ENCODE peak calls at places on chromosomes 12 and 14, in four cellular contexts. One of them, this sample, is unnamed. For H3K4me1, the result is how much of the 10 kb centered on the place peaks cover.

GRCh38 chr12:27551172-27551840 is 27.3 kb downstream of the PPFIBP1 start:
- DNase-seq in spleen: no peak
- DNase-seq in psoas muscle: no peak
- DNase-seq in heart right ventricle: no peak
- DNase-seq in this sample: no peak

GRCh38 chr12:78534311-78534710 is 330.3 kb upstream of the SYT1 start:
- DNase-seq in heart right ventricle: no peak
- DNase-seq in spleen: no peak
- DNase-seq in psoas muscle: no peak
- DNase-seq in this sample: no peak

GRCh38 chr14:51849095-51849494 is 11.3 kb upstream of the GNG2 start:
- DNase-seq in psoas muscle: no peak
- DNase-seq in heart right ventricle: no peak
- DNase-seq in spleen: no peak
- DNase-seq in this sample: no peak

GRCh38 chr14:59455411-59455810 is 9.8 kb downstream of the GPR135 start:
- DNase-seq in psoas muscle: no peak
- DNase-seq in heart right ventricle: no peak
- DNase-seq in spleen: no peak
- DNase-seq in this sample: peak

GRCh38 chr14:55968741-55969140 is 149.5 kb upstream of the PELI2 start:
- DNase-seq in psoas muscle: no peak
- DNase-seq in heart right ventricle: no peak
- DNase-seq in spleen: no peak
- DNase-seq in this sample: peak

GRCh38 chr12:64688715-64689114 is 70.5 kb downstream of the GNS start:
- DNase-seq in psoas muscle: no peak
- DNase-seq in spleen: no peak
- DNase-seq in heart right ventricle: no peak
- DNase-seq in this sample: no peak

GRCh38 chr14:92456215-92457017 is 57.2 kb upstream of the RIN3 start:
- DNase-seq in spleen: peak
- DNase-seq in psoas muscle: peak
- DNase-seq in heart right ventricle: peak
- DNase-seq in this sample: peak

GRCh38 chr14:82045339-82045738 is 511.7 kb upstream of the SEL1L start:
- DNase-seq in spleen: no peak
- DNase-seq in heart right ventricle: no peak
- DNase-seq in psoas muscle: no peak
- DNase-seq in this sample: no peak

GRCh38 chr12:104060791-104061190 is 3.5 kb upstream of the HCFC2 start:
- DNase-seq in psoas muscle: no peak
- DNase-seq in spleen: no peak
- DNase-seq in heart right ventricle: no peak
- DNase-seq in this sample: no peak

GRCh38 chr14:19947413-19948090 is 16.8 kb downstream of the OR4K1 start:
- DNase-seq in psoas muscle: no peak
- DNase-seq in spleen: no peak
- DNase-seq in heart right ventricle: no peak
- DNase-seq in this sample: no peak

GRCh38 chr14:59483360-59483759 is 848 bp downstream of the L3HYPDH start:
- DNase-seq in spleen: no peak
- DNase-seq in heart right ventricle: no peak
- DNase-seq in psoas muscle: no peak
- DNase-seq in this sample: no peak

GRCh38 chr14:22456986-22457594 is 131.9 kb downstream of the DAD1 start:
- DNase-seq in spleen: no peak
- DNase-seq in psoas muscle: no peak
- DNase-seq in heart right ventricle: no peak
- DNase-seq in this sample: no peak

GRCh38 chr12:114501474-114501807 is 95.5 kb upstream of the TBX5 start:
- DNase-seq in psoas muscle: no peak
- DNase-seq in heart right ventricle: no peak
- DNase-seq in spleen: no peak
- DNase-seq in this sample: no peak

GRCh38 chr12:14601692-14602091 is 34.0 kb upstream of the PLBD1 start:
- DNase-seq in heart right ventricle: no peak
- DNase-seq in spleen: no peak
- DNase-seq in psoas muscle: no peak
- DNase-seq in this sample: no peak

GRCh38 chr12:122297494-122297893 is 31.2 kb upstream of the VPS33A start:
- DNase-seq in heart right ventricle: no peak
- DNase-seq in spleen: no peak
- DNase-seq in psoas muscle: no peak
- DNase-seq in this sample: no peak

GRCh38 chr12:122308811-122309210 is 42.5 kb upstream of the VPS33A start:
- DNase-seq in spleen: no peak
- DNase-seq in heart right ventricle: no peak
- DNase-seq in psoas muscle: no peak
- DNase-seq in this sample: no peak

GRCh38 chr12:122306407-122306806 is 40.1 kb upstream of the VPS33A start:
- DNase-seq in psoas muscle: no peak
- DNase-seq in spleen: no peak
- DNase-seq in heart right ventricle: no peak
- DNase-seq in this sample: no peak

GRCh38 chr12:122304924-122305323 is 38.6 kb upstream of the VPS33A start:
- DNase-seq in psoas muscle: no peak
- DNase-seq in spleen: no peak
- DNase-seq in heart right ventricle: no peak
- DNase-seq in this sample: no peak

GRCh38 chr12:122303068-122303467 is 36.8 kb upstream of the VPS33A start:
- DNase-seq in psoas muscle: no peak
- DNase-seq in spleen: no peak
- DNase-seq in heart right ventricle: no peak
- DNase-seq in this sample: no peak
- H3K4me1 ChIP-seq in psoas muscle: under half
- H3K4me1 ChIP-seq in spleen: under half
- H3K4me1 ChIP-seq in heart right ventricle: under half
- H3K4me1 ChIP-seq in this sample: under half

GRCh38 chr12:92045852-92046251 is 99.8 kb downstream of the BTG1 start:
- DNase-seq in heart right ventricle: no peak
- DNase-seq in spleen: no peak
- DNase-seq in psoas muscle: no peak
- DNase-seq in this sample: no peak
- H3K4me1 ChIP-seq in heart right ventricle: under half
- H3K4me1 ChIP-seq in spleen: under half
- H3K4me1 ChIP-seq in psoas muscle: under half
- H3K4me1 ChIP-seq in this sample: under half

DNA sequence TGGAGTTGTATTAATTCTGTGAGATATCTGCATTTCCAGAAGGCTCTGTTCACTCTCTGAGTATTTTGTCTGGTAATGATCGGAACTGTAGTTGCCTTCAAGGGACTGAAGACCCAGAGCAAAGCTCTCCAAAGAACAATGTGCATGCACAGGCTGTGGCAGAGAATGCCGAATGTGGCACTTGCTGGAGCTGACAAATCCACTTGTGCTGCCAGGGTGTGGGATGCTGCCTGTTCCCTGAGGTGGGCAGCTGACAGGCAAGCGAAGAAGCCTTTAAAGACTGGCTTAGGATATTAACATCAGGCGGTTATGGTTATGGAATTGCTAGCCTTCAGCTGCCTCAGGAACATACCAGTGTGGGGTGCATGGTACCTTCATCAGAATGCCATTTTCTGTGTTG is 419.9 kb upstream of the ATP2B1 start:
- DNase-seq in spleen: no peak
- DNase-seq in psoas muscle: no peak
- DNase-seq in heart right ventricle: no peak
- DNase-seq in this sample: no peak
- H3K4me1 ChIP-seq in spleen: under half
- H3K4me1 ChIP-seq in psoas muscle: under half
- H3K4me1 ChIP-seq in heart right ventricle: under half
- H3K4me1 ChIP-seq in this sample: under half

GRCh38 chr14:104692261-104692938 is 3.0 kb downstream of the INF2 start:
- DNase-seq in heart right ventricle: no peak
- DNase-seq in psoas muscle: no peak
- DNase-seq in spleen: no peak
- DNase-seq in this sample: no peak
- H3K4me1 ChIP-seq in heart right ventricle: half or more
- H3K4me1 ChIP-seq in psoas muscle: half or more
- H3K4me1 ChIP-seq in spleen: half or more
- H3K4me1 ChIP-seq in this sample: under half

GRCh38 chr12:71846322-71846940 is 6.9 kb downstream of the TBC1D15 start:
- DNase-seq in spleen: no peak
- DNase-seq in psoas muscle: no peak
- DNase-seq in heart right ventricle: no peak
- DNase-seq in this sample: peak

GRCh38 chr12:71849109-71849851 is 9.7 kb downstream of the TBC1D15 start:
- DNase-seq in spleen: no peak
- DNase-seq in heart right ventricle: no peak
- DNase-seq in psoas muscle: no peak
- DNase-seq in this sample: no peak

DNA sequence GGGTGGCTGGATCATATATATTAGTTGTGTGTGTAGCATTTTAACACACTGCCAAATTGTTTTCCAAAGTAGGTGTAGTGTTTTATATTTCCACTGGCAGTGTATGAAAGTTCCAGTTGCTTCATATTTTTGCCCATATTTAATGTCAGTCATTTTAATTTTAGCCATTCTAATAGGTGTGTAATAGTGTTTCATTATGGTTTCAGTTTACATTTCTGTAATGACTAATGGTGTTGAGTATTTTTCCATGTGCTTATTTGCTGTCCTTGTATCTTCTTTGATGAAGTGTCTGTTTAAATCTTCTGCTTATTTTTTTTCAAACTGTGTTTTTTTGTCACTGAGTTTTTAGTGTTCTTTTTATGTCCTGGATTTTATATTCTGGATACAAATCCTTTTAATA is 8.7 kb downstream of the TBC1D15 start:
- DNase-seq in spleen: no peak
- DNase-seq in heart right ventricle: no peak
- DNase-seq in psoas muscle: no peak
- DNase-seq in this sample: no peak
- H3K4me1 ChIP-seq in spleen: under half
- H3K4me1 ChIP-seq in heart right ventricle: half or more
- H3K4me1 ChIP-seq in psoas muscle: half or more
- H3K4me1 ChIP-seq in this sample: under half

This sample was measured in cardiac muscle cell.